ENCODE peak calls at places on chromosomes 11 and 22, in eight cellular contexts. O, G, U, T, B, C, L and A are unnamed samples.

GRCh38 chr11:96694338-96694737 is 304.5 kb downstream of the JRKL start:
- DNase-seq in O (no peak), G (no peak), U (peak; percentile 72), T (no peak), B (no peak), C (peak; percentile 34), L (no peak), A (no peak)

GRCh38 chr11:68200639-68201038 is 12.5 kb downstream of the KMT5B start:
- DNase-seq in O (no peak), G (no peak), U (no peak), T (no peak), B (no peak), C (peak; percentile 37), L (no peak), A (no peak)

GRCh38 chr11:44014968-44015623 is 32.7 kb upstream of the ACCSL start:
- DNase-seq in O (no peak), G (no peak), U (no peak), T (no peak), B (no peak), C (no peak), L (no peak), A (no peak)

GRCh38 chr11:116891746-116892145 is 54.3 kb upstream of the APOA1 start:
- DNase-seq in O (no peak), G (no peak), U (no peak), T (no peak), B (no peak), C (no peak), L (no peak), A (no peak)

GRCh38 chr11:92917927-92918326 is 51.5 kb upstream of the MTNR1B start:
- DNase-seq in O (no peak), G (no peak), U (no peak), T (no peak), B (no peak), C (no peak), L (no peak), A (no peak)

GRCh38 chr22:44891791-44892190 is 118.0 kb downstream of the PHF21B start:
- DNase-seq in O (no peak), G (no peak), U (no peak), T (no peak), B (no peak), C (no peak), L (no peak), A (no peak)

GRCh38 chr11:89125298-89125697 is 52.4 kb upstream of the TYR start:
- DNase-seq in O (no peak), G (no peak), U (no peak), T (no peak), B (no peak), C (no peak), L (no peak), A (no peak)

GRCh38 chr11:114340311-114341131 is 44.3 kb downstream of the NNMT start:
- DNase-seq in O (peak; percentile 39), G (peak; percentile 41), U (peak; percentile 41), T (peak; percentile 74), B (no peak), C (peak; percentile 82), L (peak; percentile 53), A (no peak)

GRCh38 chr11:64558065-64558745 is 32.8 kb upstream of the SLC22A12 start:
- DNase-seq in O (no peak), G (no peak), U (no peak), T (no peak), B (no peak), C (no peak), L (no peak), A (no peak)

GRCh38 chr22:17972385-17973181 is 51.8 kb downstream of the MICAL3 start:
- DNase-seq in O (no peak), G (peak; percentile 42), U (no peak), T (no peak), B (no peak), C (peak; percentile 17), L (no peak), A (no peak)

GRCh38 chr11:75465701-75466531 is 32.9 kb upstream of the KLHL35 start:
- DNase-seq in O (no peak), G (no peak), U (no peak), T (no peak), B (no peak), C (no peak), L (no peak), A (no peak)

GRCh38 chr11:69448471-69449284 is 32.8 kb upstream of the LINC01488 start:
- DNase-seq in O (no peak), G (no peak), U (no peak), T (peak; percentile 80), B (no peak), C (no peak), L (no peak), A (no peak)

GRCh38 chr22:39312410-39312809 is 7.0 kb downstream of the RPL3 start:
- DNase-seq in O (no peak), G (no peak), U (no peak), T (no peak), B (no peak), C (no peak), L (no peak), A (no peak)

GRCh38 chr11:7500251-7500650 is 13.5 kb upstream of the PPFIBP2 start:
- DNase-seq in O (no peak), G (no peak), U (no peak), T (no peak), B (no peak), C (no peak), L (no peak), A (no peak)

GRCh38 chr11:60872952-60873524 is 5.7 kb downstream of the ZP1 start:
- DNase-seq in O (peak; percentile 26), G (no peak), U (no peak), T (peak; percentile 68), B (no peak), C (no peak), L (no peak), A (no peak)

GRCh38 chr22:46320166-46320710 is 15.3 kb upstream of the TRMU start:
- DNase-seq in O (no peak), G (no peak), U (no peak), T (no peak), B (no peak), C (no peak), L (no peak), A (no peak)

GRCh38 chr11:33635161-33635560 is 65.5 kb downstream of the C11orf91 start:
- DNase-seq in O (no peak), G (no peak), U (no peak), T (no peak), B (no peak), C (no peak), L (no peak), A (peak; percentile 51)

GRCh38 chr11:65310215-65310614 is 4.5 kb upstream of the CDC42EP2 start:
- DNase-seq in O (no peak), G (no peak), U (no peak), T (no peak), B (no peak), C (peak; percentile 78), L (no peak), A (no peak)

GRCh38 chr22:33108037-33108436 is 49.9 kb upstream of the SYN3 start:
- DNase-seq in O (no peak), G (no peak), U (no peak), T (no peak), B (no peak), C (no peak), L (no peak), A (no peak)

GRCh38 chr22:26797910-26798309 is 140.5 kb downstream of the MIAT start:
- DNase-seq in O (no peak), G (no peak), U (no peak), T (peak; percentile 15), B (no peak), C (peak; percentile 53), L (no peak), A (no peak)
- TF ChIP-seq CTCF in O (no peak), G (no peak), U (peak; percentile 16), T (peak; percentile 16), B (no peak), C (peak; percentile 51), L (no peak), A (no peak)

GRCh38 chr11:26134481-26135355 is 197.2 kb upstream of the ANO3 start:
- DNase-seq in O (no peak), G (peak; percentile 5), U (peak; percentile 4), T (peak; percentile 4), B (no peak), C (peak; percentile 23), L (no peak), A (no peak)

GRCh38 chr11:26137651-26138050 is 194.3 kb upstream of the ANO3 start:
- DNase-seq in O (no peak), G (no peak), U (no peak), T (no peak), B (no peak), C (no peak), L (no peak), A (no peak)

DNA sequence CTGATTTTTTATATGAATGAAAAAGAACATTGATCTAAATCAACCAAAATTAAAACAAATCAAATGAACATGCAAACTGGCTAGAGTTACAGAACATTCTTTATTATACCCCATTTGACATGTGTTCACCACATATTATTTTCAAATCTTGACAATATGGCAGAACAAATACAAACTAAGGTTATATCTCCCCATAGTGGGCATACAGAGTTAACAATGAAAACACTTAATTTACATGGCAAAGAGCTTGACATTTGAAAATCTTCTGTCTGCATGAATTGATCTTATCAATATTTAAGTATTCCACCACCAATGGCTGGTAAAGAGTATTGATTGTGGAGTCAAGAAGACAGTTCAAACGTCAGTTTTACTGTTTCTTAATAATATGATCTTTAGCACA is 197.9 kb upstream of the ANO3 start:
- DNase-seq in O (no peak), G (no peak), U (no peak), T (no peak), B (no peak), C (no peak), L (no peak), A (no peak)
- TF ChIP-seq CTCF in O (no peak), G (no peak), U (no peak), T (no peak), B (no peak), C (no peak), L (no peak), A (no peak)

GRCh38 chr22:20110359-20110985 is 5.4 kb upstream of the RANBP1 start:
- DNase-seq in O (no peak), G (no peak), U (no peak), T (no peak), B (no peak), C (no peak), L (no peak), A (no peak)

GRCh38 chr22:20112623-20113511 is 3.0 kb upstream of the RANBP1 start:
- DNase-seq in O (no peak), G (no peak), U (no peak), T (no peak), B (no peak), C (no peak), L (no peak), A (no peak)

GRCh38 chr22:20109411-20110358 is 6.2 kb upstream of the RANBP1 start:
- DNase-seq in O (no peak), G (no peak), U (no peak), T (no peak), B (no peak), C (no peak), L (no peak), A (no peak)

GRCh38 chr22:20111689-20112622 is 3.9 kb upstream of the RANBP1 start:
- DNase-seq in O (no peak), G (no peak), U (no peak), T (no peak), B (no peak), C (no peak), L (no peak), A (no peak)

GRCh38 chr22:20111045-20111688 is 4.7 kb upstream of the RANBP1 start:
- DNase-seq in O (no peak), G (no peak), U (peak; percentile 74), T (peak; percentile 72), B (no peak), C (peak; percentile 60), L (no peak), A (no peak)
- TF ChIP-seq CTCF in O (no peak), G (peak; percentile 37), U (peak; percentile 81), T (peak; percentile 51), B (peak; percentile 52), C (peak; percentile 63), L (no peak), A (no peak)

GRCh38 chr11:19739872-19740271 is 27.2 kb downstream of the NAV2 start:
- DNase-seq in O (no peak), G (no peak), U (peak; percentile 26), T (no peak), B (no peak), C (no peak), L (no peak), A (no peak)
- TF ChIP-seq CTCF in O (peak; percentile 5), G (no peak), U (peak; percentile 47), T (no peak), B (peak; percentile 49), C (no peak), L (peak; percentile 16), A (no peak)